ENCODE peak calls at places on chromosomes 16 and 17, in six cellular contexts. K is HCT116; X is AG08395; F is CD8-positive, alpha-beta T cell; L is HS-5; Q is HS-27A. Z is an unnamed sample.

GRCh38 chr16:1309888-1310831 is 724 bp downstream of the UBE2I start:
- DNase-seq in K (no peak), X (peak), F (peak), L (no peak), Q (no peak), Z (no peak)

GRCh38 chr16:13120091-13120490 is 218.7 kb downstream of the SHISA9 start:
- DNase-seq in K (no peak), X (no peak), F (no peak), L (no peak), Q (no peak), Z (no peak)

GRCh38 chr17:8122923-8123694 is 797 bp downstream of the HES7 start:
- DNase-seq in K (no peak), X (no peak), F (no peak), L (no peak), Q (no peak), Z (no peak)

GRCh38 chr16:87608400-87608985 is 6.2 kb downstream of the JPH3 start:
- DNase-seq in K (no peak), X (peak), F (peak), L (no peak), Q (no peak), Z (peak)

GRCh38 chr16:58026705-58027340 is 1.3 kb downstream of the MMP15 start:
- DNase-seq in K (no peak), X (no peak), F (no peak), L (no peak), Q (no peak), Z (no peak)

GRCh38 chr16:720990-721764 is at the start of gene ANTKMT:
- DNase-seq in K (no peak), X (peak), F (peak), L (no peak), Q (peak), Z (no peak)

GRCh38 chr16:19717781-19718623 is at the start of the genes IQCK and KNOP1:
- DNase-seq in K (peak), X (peak), F (peak), L (peak), Q (peak), Z (peak)

GRCh38 chr17:39125143-39125875 is 26.1 kb downstream of the PLXDC1 start:
- DNase-seq in K (no peak), X (no peak), F (no peak), L (no peak), Q (no peak), Z (no peak)

GRCh38 chr17:53996896-53997295 is 174.2 kb downstream of the KIF2B start:
- DNase-seq in K (no peak), X (no peak), F (no peak), L (no peak), Q (no peak), Z (no peak)

GRCh38 chr17:8801135-8801840 is 2.1 kb upstream of the MFSD6L start:
- DNase-seq in K (no peak), X (no peak), F (no peak), L (no peak), Q (no peak), Z (no peak)

GRCh38 chr16:19644877-19645276 is 73.2 kb downstream of the KNOP1 start:
- DNase-seq in K (no peak), X (no peak), F (no peak), L (no peak), Q (no peak), Z (no peak)

GRCh38 chr16:65782537-65783290 is 583.8 kb upstream of the CDH5 start:
- DNase-seq in K (no peak), X (peak), F (no peak), L (peak), Q (peak), Z (no peak)

GRCh38 chr17:78329263-78330059 is 30.4 kb downstream of the SOCS3 start:
- DNase-seq in K (peak), X (peak), F (no peak), L (peak), Q (no peak), Z (no peak)

GRCh38 chr17:8941520-8941919 is 24.0 kb downstream of the PIK3R5 start:
- DNase-seq in K (no peak), X (no peak), F (no peak), L (no peak), Q (no peak), Z (no peak)

GRCh38 chr17:19248149-19248922 is 11.2 kb downstream of the EPN2 start:
- DNase-seq in K (no peak), X (no peak), F (no peak), L (no peak), Q (no peak), Z (no peak)

GRCh38 chr17:36197389-36197708 is 791 bp upstream of the CCL3L1 start:
- DNase-seq in K (no peak), X (no peak), F (no peak), L (no peak), Q (no peak), Z (no peak)

GRCh38 chr17:27892542-27892865 is 661 bp downstream of the LYRM9 start:
- DNase-seq in K (no peak), X (no peak), F (no peak), L (no peak), Q (no peak), Z (no peak)

GRCh38 chr17:29003289-29003688 is 2.5 kb downstream of the SEZ6 start:
- DNase-seq in K (no peak), X (no peak), F (no peak), L (no peak), Q (no peak), Z (no peak)

GRCh38 chr17:34788696-34789095 is 172.6 kb downstream of the CCT6B start:
- DNase-seq in K (no peak), X (no peak), F (no peak), L (no peak), Q (no peak), Z (no peak)

GRCh38 chr16:67580202-67580601 is 17.9 kb downstream of the CTCF start:
- DNase-seq in K (no peak), X (no peak), F (no peak), L (no peak), Q (no peak), Z (no peak)

Z was measured in AG04450.